ENCODE peak calls at places on chromosomes 6 and 20, in six cellular contexts. F, W, U, K, E and D are unnamed samples.

GRCh38 chr6:158405933-158406332 is 93.7 kb downstream of the TULP4 start:
- DNase-seq in F (no peak), E (no peak), U (no peak), W (no peak), K (no peak), D (no peak)

GRCh38 chr6:154267508-154268106 is 89.0 kb downstream of the IPCEF1 start:
- DNase-seq in K (no peak), W (no peak), E (no peak), U (no peak), F (no peak), D (no peak)

GRCh38 chr6:136523196-136523595 is 27.0 kb downstream of the MAP7 start:
- DNase-seq in E (no peak), F (no peak), K (no peak), U (no peak), W (no peak), D (no peak)

GRCh38 chr6:153013438-153013837 is 10.9 kb upstream of the MTRF1L start:
- DNase-seq in F (no peak), K (no peak), E (no peak), U (no peak), W (no peak), D (no peak)

GRCh38 chr6:153842491-153842890 is 196.5 kb upstream of the OPRM1 start:
- DNase-seq in E (no peak), K (no peak), U (no peak), W (no peak), F (no peak), D (no peak)

GRCh38 chr6:111423960-111424846 is 58.8 kb downstream of the REV3L start:
- DNase-seq in E (peak), K (no peak), F (no peak), U (no peak), W (no peak), D (no peak)

GRCh38 chr6:100459291-100459690 is 5.4 kb downstream of the SIM1 start:
- DNase-seq in K (no peak), E (no peak), W (no peak), U (no peak), F (no peak), D (no peak)

GRCh38 chr20:4567172-4567571 is 154.5 kb upstream of the PRND start:
- DNase-seq in U (no peak), W (no peak), F (no peak), K (no peak), E (no peak), D (no peak)

GRCh38 chr6:52590634-52590985 is 13.8 kb upstream of the TRAM2 start:
- DNase-seq in K (no peak), U (peak), E (no peak), W (no peak), F (no peak), D (no peak)

GRCh38 chr6:70281923-70282902 is 20.7 kb downstream of the COL9A1 start:
- DNase-seq in F (no peak), K (no peak), W (no peak), E (no peak), U (no peak), D (no peak)

GRCh38 chr6:140921366-140922226 is 1211.1 kb upstream of the GJE1 start:
- DNase-seq in W (no peak), F (peak), K (peak), E (no peak), U (peak), D (no peak)

GRCh38 chr6:133787122-133787521 is 101.8 kb upstream of the TCF21 start:
- DNase-seq in K (no peak), E (no peak), F (no peak), W (no peak), U (no peak), D (no peak)

GRCh38 chr6:138774370-138774769 is 801 bp downstream of the CCDC28A start:
- DNase-seq in F (no peak), U (no peak), E (no peak), K (no peak), W (no peak), D (no peak)

GRCh38 chr6:28371280-28371679 is 21.5 kb downstream of the ZKSCAN3 start:
- DNase-seq in K (no peak), E (no peak), U (no peak), W (no peak), F (no peak), D (no peak)

GRCh38 chr20:63054103-63054474 is 47.3 kb upstream of the BHLHE23 start:
- DNase-seq in K (no peak), E (no peak), F (no peak), U (no peak), W (no peak), D (no peak)

GRCh38 chr6:136956590-136957573 is 34.8 kb downstream of the SLC35D3 start:
- DNase-seq in W (no peak), F (peak), E (peak), K (no peak), U (no peak), D (no peak)

GRCh38 chr6:70734381-70734780 is 66.7 kb downstream of the SMAP1 start:
- DNase-seq in K (no peak), E (no peak), W (no peak), U (no peak), F (no peak), D (no peak)

GRCh38 chr6:26342106-26342999 is 22.6 kb upstream of the BTN3A2 start:
- DNase-seq in K (no peak), U (no peak), W (no peak), E (no peak), F (no peak), D (no peak)

GRCh38 chr20:4951299-4951698 is 50.0 kb downstream of the SLC23A2 start:
- DNase-seq in F (no peak), E (no peak), U (peak), W (no peak), K (no peak), D (no peak)

GRCh38 chr6:15036690-15037245 is 209.1 kb upstream of the JARID2 start:
- DNase-seq in F (no peak), K (no peak), W (no peak), E (no peak), U (no peak), D (no peak)

GRCh38 chr6:4610256-4610655 is 165.9 kb upstream of the CDYL start:
- DNase-seq in U (peak), K (no peak), F (no peak), E (no peak), W (no peak), D (no peak)

GRCh38 chr6:169489642-169490408 is 212.0 kb downstream of the WDR27 start:
- DNase-seq in F (no peak), E (no peak), U (no peak), K (peak), W (no peak), D (no peak)

GRCh38 chr6:151730496-151730870 is 77.0 kb upstream of the ESR1 start:
- DNase-seq in E (no peak), K (no peak), U (no peak), W (no peak), F (no peak), D (no peak)

GRCh38 chr6:150813993-150814359 is 51.5 kb upstream of the MTHFD1L start:
- DNase-seq in K (no peak), W (no peak), F (no peak), U (no peak), E (no peak), D (no peak)

GRCh38 chr6:17179246-17180073 is 77.6 kb downstream of the STMND1 start:
- DNase-seq in W (no peak), E (no peak), F (no peak), K (no peak), U (no peak), D (no peak)

GRCh38 chr6:149211046-149211571 is 106.4 kb upstream of the TAB2 start:
- DNase-seq in E (no peak), W (peak), F (peak), K (no peak), U (no peak), D (no peak)

GRCh38 chr20:6651016-6651415 is 116.5 kb upstream of the BMP2 start:
- DNase-seq in F (no peak), W (no peak), U (no peak), K (no peak), E (no peak), D (no peak)

GRCh38 chr6:47161176-47161687 is 119.1 kb upstream of the ADGRF1 start:
- DNase-seq in W (no peak), K (no peak), F (no peak), E (peak), U (no peak), D (no peak)

GRCh38 chr20:37347891-37348642 is 2.1 kb downstream of the SRC start:
- DNase-seq in F (no peak), U (no peak), W (no peak), K (no peak), E (no peak), D (no peak)

GRCh38 chr20:53529658-53530057 is 64.0 kb downstream of the ZNF217 start:
- DNase-seq in W (no peak), K (no peak), F (no peak), E (no peak), U (no peak), D (no peak)

GRCh38 chr6:4870821-4871494 is 94.8 kb downstream of the CDYL start:
- DNase-seq in K (no peak), U (no peak), F (no peak), E (no peak), W (no peak), D (no peak)

GRCh38 chr6:23414922-23415321 is 711.1 kb upstream of the NRSN1 start:
- DNase-seq in F (no peak), W (no peak), K (no peak), U (no peak), E (no peak), D (no peak)

GRCh38 chr6:163438940-163439335 is 24.4 kb downstream of the QKI start:
- DNase-seq in K (no peak), F (no peak), U (no peak), W (peak), E (no peak), D (peak)

GRCh38 chr6:156617376-156617775 is 159.8 kb upstream of the ARID1B start:
- DNase-seq in W (no peak), K (no peak), E (no peak), U (no peak), F (no peak), D (no peak)